ENCODE peak calls at places on chromosomes 12 and 14, in eight cellular contexts. K, P, B, W, G, M, D and C are unnamed samples.

GRCh38 chr12:104779134-104779533 is 179.0 kb downstream of the SLC41A2 start:
- DNase-seq in K (no peak), P (no peak), B (no peak), W (no peak), G (no peak), M (no peak), D (no peak), C (no peak)

GRCh38 chr14:96567289-96567899 is 65.2 kb downstream of the PAPOLA start:
- DNase-seq in K (no peak), P (no peak), B (no peak), W (no peak), G (no peak), M (no peak), D (no peak), C (no peak)

GRCh38 chr12:111434680-111435338 is 29.1 kb downstream of the SH2B3 start:
- DNase-seq in K (peak; percentile 77), P (no peak), B (peak; percentile 70), W (peak; percentile 73), G (no peak), M (peak; percentile 75), D (no peak), C (no peak)

GRCh38 chr14:45377201-45377600 is 124.2 kb upstream of the MIS18BP1 start:
- DNase-seq in K (no peak), P (no peak), B (no peak), W (no peak), G (no peak), M (no peak), D (no peak), C (no peak)

GRCh38 chr12:71639341-71639760 is 24.3 kb downstream of the ZFC3H1 start:
- DNase-seq in K (no peak), P (no peak), B (no peak), W (no peak), G (peak; percentile 10), M (no peak), D (no peak), C (no peak)

GRCh38 chr12:91043408-91043807 is 14.4 kb downstream of the KERA start:
- DNase-seq in K (no peak), P (no peak), B (no peak), W (no peak), G (no peak), M (no peak), D (no peak), C (no peak)

GRCh38 chr14:64801800-64802199 is 77.9 kb downstream of the SPTB start:
- DNase-seq in K (no peak), P (peak; percentile 72), B (no peak), W (no peak), G (peak; percentile 78), M (no peak), D (no peak), C (peak; percentile 50)

GRCh38 chr12:93626160-93626559 is 51.0 kb upstream of the CRADD start:
- DNase-seq in K (no peak), P (no peak), B (no peak), W (no peak), G (no peak), M (no peak), D (no peak), C (no peak)

GRCh38 chr12:68011882-68012207 is 22.6 kb downstream of the IFNG-AS1 start:
- DNase-seq in K (no peak), P (no peak), B (no peak), W (no peak), G (no peak), M (no peak), D (no peak), C (no peak)

GRCh38 chr14:103230021-103230420 is 104.0 kb upstream of the EIF5 start:
- DNase-seq in K (no peak), P (no peak), B (no peak), W (no peak), G (no peak), M (no peak), D (no peak), C (no peak)

GRCh38 chr12:47391566-47391965 is 311.8 kb upstream of the AMIGO2 start:
- DNase-seq in K (no peak), P (no peak), B (peak; percentile 46), W (no peak), G (no peak), M (no peak), D (no peak), C (no peak)

GRCh38 chr14:35331605-35332516 is 39.7 kb downstream of the PSMA6 start:
- DNase-seq in K (no peak), P (no peak), B (no peak), W (peak; percentile 80), G (peak; percentile 55), M (no peak), D (peak; percentile 81), C (no peak)

GRCh38 chr12:55642275-55643068 is 5.8 kb downstream of the OR10P1 start:
- DNase-seq in K (no peak), P (no peak), B (no peak), W (no peak), G (no peak), M (no peak), D (peak; percentile 60), C (no peak)

GRCh38 chr14:100389497-100390104 is 66.5 kb downstream of the SLC25A47 start:
- DNase-seq in K (no peak), P (no peak), B (no peak), W (peak; percentile 79), G (no peak), M (no peak), D (no peak), C (no peak)

GRCh38 chr12:63151898-63152700 is 1.1 kb upstream of the AVPR1A start:
- DNase-seq in K (peak; percentile 15), P (peak; percentile 72), B (no peak), W (peak; percentile 25), G (peak; percentile 61), M (peak; percentile 18), D (no peak), C (peak; percentile 70)

GRCh38 chr12:83823386-83824045 is 1089.1 kb downstream of the SLC6A15 start:
- DNase-seq in K (peak; percentile 43), P (peak; percentile 89), B (no peak), W (peak; percentile 20), G (peak; percentile 12), M (no peak), D (no peak), C (peak; percentile 85)
- TF ChIP-seq CTCF in K (peak; percentile 42), P (peak; percentile 73), B (no peak), W (no peak), G (peak; percentile 53), M (no peak), D (peak; percentile 17), C (peak; percentile 76)

GRCh38 chr12:16189849-16190248 is 87.6 kb downstream of the SLC15A5 start:
- DNase-seq in K (no peak), P (no peak), B (no peak), W (no peak), G (no peak), M (no peak), D (no peak), C (no peak)
- TF ChIP-seq CTCF in K (no peak), P (no peak), B (no peak), W (no peak), G (peak; percentile 30), M (no peak), D (no peak), C (no peak)

GRCh38 chr12:60106207-60106606 is 510.4 kb downstream of the SLC16A7 start:
- DNase-seq in K (no peak), P (no peak), B (no peak), W (no peak), G (no peak), M (no peak), D (no peak), C (no peak)

GRCh38 chr12:60100852-60101251 is 505.0 kb downstream of the SLC16A7 start:
- DNase-seq in K (no peak), P (no peak), B (no peak), W (no peak), G (no peak), M (no peak), D (no peak), C (no peak)

GRCh38 chr12:60100150-60100549 is 504.3 kb downstream of the SLC16A7 start:
- DNase-seq in K (no peak), P (no peak), B (no peak), W (no peak), G (no peak), M (no peak), D (no peak), C (no peak)

GRCh38 chr12:60096727-60097126 is 500.9 kb downstream of the SLC16A7 start:
- DNase-seq in K (no peak), P (no peak), B (no peak), W (no peak), G (no peak), M (no peak), D (no peak), C (no peak)

GRCh38 chr12:60101715-60102114 is 505.9 kb downstream of the SLC16A7 start:
- DNase-seq in K (no peak), P (no peak), B (no peak), W (no peak), G (no peak), M (no peak), D (no peak), C (no peak)
- TF ChIP-seq CTCF in K (no peak), P (no peak), B (no peak), W (no peak), G (no peak), M (no peak), D (no peak), C (no peak)

GRCh38 chr12:54572881-54573280 is 15.6 kb downstream of the PPP1R1A start:
- DNase-seq in K (no peak), P (peak; percentile 36), B (no peak), W (no peak), G (no peak), M (no peak), D (no peak), C (no peak)
- TF ChIP-seq CTCF in K (no peak), P (no peak), B (no peak), W (no peak), G (no peak), M (no peak), D (no peak), C (no peak)

GRCh38 chr12:92470608-92471021 is 232.2 kb upstream of the PLEKHG7 start:
- DNase-seq in K (no peak), P (no peak), B (no peak), W (no peak), G (no peak), M (no peak), D (no peak), C (no peak)
- TF ChIP-seq CTCF in K (no peak), P (no peak), B (no peak), W (no peak), G (no peak), M (no peak), D (no peak), C (no peak)

DNA sequence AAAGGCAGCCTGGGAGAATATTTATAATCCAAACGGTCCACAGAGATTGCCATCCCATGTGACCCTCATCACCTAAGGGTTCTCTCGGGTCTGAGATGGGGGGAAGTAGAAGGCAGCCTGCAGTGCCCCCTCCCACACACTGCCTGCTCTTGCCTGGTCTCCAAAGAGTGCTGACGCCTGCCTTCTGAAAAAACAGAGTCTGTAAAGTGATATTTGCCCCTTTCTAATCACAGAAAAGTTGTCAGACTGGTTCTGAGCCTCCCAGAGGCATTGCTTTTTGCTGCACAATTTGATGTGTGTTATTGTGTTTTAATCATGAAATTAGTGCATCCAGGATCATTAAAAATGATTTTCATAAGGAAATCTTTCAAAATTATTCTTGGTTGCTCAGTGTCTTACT is 59.2 kb downstream of the TMEM30B start:
- DNase-seq in K (no peak), P (no peak), B (no peak), W (no peak), G (no peak), M (no peak), D (no peak), C (no peak)
- TF ChIP-seq CTCF in K (no peak), P (no peak), B (no peak), W (no peak), G (no peak), M (no peak), D (no peak), C (no peak)